ENCODE peak calls at places on chromosomes 1 and 21, in nine cellular contexts. M is 8988T; H is SK-MEL-5; F is kidney tubule cell; Q is erythroblast; O is fibroblast of lung; P is NCI-H1436; D is cardiac muscle cell; C is effector memory CD4-positive, alpha-beta T cell. N is an unnamed sample.

GRCh38 chr1:39919545-39919944 is 17.8 kb upstream of the MYCL start:
- DNase-seq in M (peak), H (peak), F (peak), Q (peak), O (peak), P (peak), D (peak), C (peak), N (no peak)

GRCh38 chr1:40064797-40065492 is 24.4 kb downstream of the CAP1 start:
- DNase-seq in M (no peak), H (no peak), F (no peak), Q (no peak), O (no peak), P (no peak), D (peak), C (no peak), N (no peak)

GRCh38 chr1:229402993-229403392 is 30.9 kb downstream of the ACTA1 start:
- DNase-seq in M (no peak), H (no peak), F (no peak), Q (no peak), O (no peak), P (no peak), D (no peak), C (no peak), N (no peak)

GRCh38 chr1:26361605-26362122 is 7.7 kb upstream of the CRYBG2 start:
- DNase-seq in M (no peak), H (no peak), F (no peak), Q (no peak), O (no peak), P (no peak), D (no peak), C (no peak), N (no peak)

GRCh38 chr1:247277211-247277610 is 21.3 kb downstream of the VN1R5 start:
- DNase-seq in M (no peak), H (no peak), F (peak), Q (no peak), O (no peak), P (no peak), D (no peak), C (no peak), N (no peak)

GRCh38 chr1:226677121-226678020 is 61.7 kb downstream of the ITPKB start:
- DNase-seq in M (no peak), H (peak), F (peak), Q (no peak), O (peak), P (no peak), D (no peak), C (peak), N (peak)

GRCh38 chr1:241413386-241413785 is 56.4 kb upstream of the RGS7 start:
- DNase-seq in M (no peak), H (no peak), F (peak), Q (peak), O (peak), P (no peak), D (no peak), C (no peak), N (no peak)

GRCh38 chr1:230350208-230350921 is 75.8 kb downstream of the PGBD5 start:
- DNase-seq in M (no peak), H (no peak), F (peak), Q (no peak), O (peak), P (no peak), D (no peak), C (no peak), N (no peak)

GRCh38 chr1:241310451-241310850 is 46.6 kb downstream of the RGS7 start:
- DNase-seq in M (no peak), H (no peak), F (peak), Q (no peak), O (no peak), P (no peak), D (no peak), C (no peak), N (no peak)

GRCh38 chr21:42790520-42790919 is 88.8 kb downstream of the WDR4 start:
- DNase-seq in M (no peak), H (no peak), F (no peak), Q (no peak), O (no peak), P (no peak), D (no peak), C (no peak), N (no peak)

N was measured in dorsolateral prefrontal cortex.